ENCODE peak calls at places on chromosomes 2 and 18, in eight cellular contexts. O is lower lobe of right lung, N is fibroblast of lung, D is heart right ventricle, F is transverse colon, U is HCT116, J is mesenchymal stem cell, I is uterus. Z is an unnamed sample.

GRCh38 chr2:182447163-182447562 is 20.3 kb upstream of the PDE1A start:
- DNase-seq in J (peak; percentile 73), F (no peak), N (no peak), U (no peak), I (no peak), D (no peak), O (no peak), Z (no peak)

GRCh38 chr2:125696573-125696972 is 959.4 kb upstream of the GYPC start:
- DNase-seq in J (peak; percentile 73), D (no peak), I (no peak), F (peak; percentile 71), O (no peak), U (no peak), N (no peak), Z (no peak)

GRCh38 chr2:185012643-185013042 is 414.3 kb downstream of the ZNF804A start:
- DNase-seq in N (peak; percentile 5), I (no peak), F (no peak), O (no peak), U (peak; percentile 18), J (peak; percentile 34), D (no peak), Z (no peak)

GRCh38 chr2:154259030-154259429 is 387.3 kb downstream of the GALNT13 start:
- DNase-seq in I (no peak), D (no peak), N (no peak), F (no peak), O (no peak), U (no peak), J (no peak), Z (no peak)

GRCh38 chr2:121897335-121897970 is 142.0 kb downstream of the TSN start:
- DNase-seq in J (peak; percentile 3), O (no peak), N (peak; percentile 25), F (no peak), I (no peak), D (no peak), U (peak; percentile 34), Z (peak; percentile 87)

GRCh38 chr18:567119-567518 is 13.1 kb upstream of the CETN1 start:
- DNase-seq in N (no peak), U (no peak), I (no peak), J (peak; percentile 5), F (no peak), D (no peak), O (no peak), Z (no peak)

GRCh38 chr2:179985163-179985820 is 21.8 kb downstream of the CWC22 start:
- DNase-seq in F (no peak), U (no peak), I (no peak), N (peak; percentile 18), D (no peak), O (no peak), J (no peak), Z (no peak)

GRCh38 chr18:77597726-77598125 is 348.1 kb downstream of the GALR1 start:
- DNase-seq in I (no peak), F (no peak), D (no peak), O (no peak), J (no peak), N (peak; percentile 3), U (no peak), Z (no peak)

GRCh38 chr2:227890495-227891079 is 19.2 kb downstream of the DAW1 start:
- DNase-seq in F (no peak), J (peak; percentile 62), I (no peak), N (peak; percentile 30), U (peak; percentile 40), O (no peak), D (no peak), Z (peak; percentile 27)

GRCh38 chr2:68225119-68225632 is 27.2 kb downstream of the PPP3R1 start:
- DNase-seq in O (no peak), F (peak; percentile 37), J (peak; percentile 53), D (no peak), I (no peak), N (no peak), U (peak; percentile 19), Z (no peak)

GRCh38 chr2:240786871-240787311 is 33.1 kb downstream of the KIF1A start:
- DNase-seq in I (no peak), N (no peak), O (peak; percentile 39), D (peak; percentile 9), F (no peak), J (no peak), U (no peak), Z (peak; percentile 88)

GRCh38 chr2:149858916-149859634 is 271.5 kb upstream of the MMADHC start:
- DNase-seq in I (no peak), J (peak; percentile 85), U (no peak), D (no peak), F (no peak), O (no peak), N (peak; percentile 57), Z (no peak)

GRCh38 chr2:105327690-105328089 is 1.8 kb downstream of the TGFBRAP1 start:
- DNase-seq in U (no peak), J (peak; percentile 17), D (no peak), F (no peak), O (no peak), I (no peak), N (no peak), Z (no peak)

GRCh38 chr2:109238580-109238979 is 109.6 kb downstream of the SH3RF3 start:
- DNase-seq in U (no peak), N (peak; percentile 69), D (peak; percentile 59), O (peak; percentile 89), I (peak; percentile 77), J (peak; percentile 97), F (peak; percentile 47), Z (no peak)

DNA sequence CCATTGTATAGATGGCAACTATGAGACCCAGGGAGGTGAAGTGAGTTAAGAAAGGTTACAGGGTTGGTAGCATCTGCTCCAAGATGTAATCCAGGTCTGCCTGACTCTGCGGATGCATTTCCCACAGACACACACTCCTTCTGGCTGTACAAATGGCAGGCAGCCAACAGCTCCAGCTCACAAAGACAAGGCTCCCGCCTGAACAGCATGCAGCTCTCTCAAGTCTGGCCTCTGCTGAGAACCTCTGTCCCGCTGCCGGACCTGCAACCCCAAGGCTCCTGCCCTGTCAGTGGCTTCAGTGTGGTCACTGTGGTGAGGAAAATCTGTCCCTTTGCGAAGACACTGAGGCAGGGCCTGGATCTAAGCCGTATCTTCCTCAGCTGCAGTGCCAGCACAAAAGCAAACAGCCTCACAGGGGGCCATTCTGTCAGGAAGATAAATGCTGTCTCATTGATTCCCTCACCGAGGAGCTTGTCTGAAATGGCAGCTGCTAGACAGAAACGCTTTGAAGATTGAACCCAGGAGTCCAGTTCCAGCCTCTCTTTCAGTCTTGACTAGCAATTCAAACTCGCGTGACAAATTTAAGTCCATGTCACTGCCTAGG is 469.3 kb upstream of the MEX3C start:
- DNase-seq in F (no peak), D (peak; percentile 9), O (no peak), I (no peak), N (peak; percentile 11), J (no peak), U (no peak), Z (no peak)
- H3K27ac ChIP-seq in F (no peak overlapping the region), D (no peak overlapping the region), O (no peak overlapping the region), I (no peak overlapping the region), N (no peak overlapping the region), J (no peak overlapping the region), U (no peak overlapping the region), Z (no peak overlapping the region)

GRCh38 chr2:152088006-152088405 is 10.8 kb downstream of the CACNB4 start:
- DNase-seq in D (no peak), N (no peak), J (no peak), I (no peak), O (no peak), U (no peak), F (no peak), Z (no peak)
- H3K27ac ChIP-seq in D (no peak overlapping the region), N (no peak overlapping the region), J (no peak overlapping the region), I (no peak overlapping the region), O (no peak overlapping the region), U (no peak overlapping the region), F (no peak overlapping the region), Z (no peak overlapping the region)

GRCh38 chr2:207934720-207935119 is 90.6 kb downstream of the PLEKHM3 start:
- DNase-seq in F (no peak), U (no peak), I (no peak), D (no peak), O (no peak), J (no peak), N (no peak), Z (no peak)

GRCh38 chr2:207933396-207934045 is 91.8 kb downstream of the PLEKHM3 start:
- DNase-seq in N (no peak), O (no peak), J (no peak), F (no peak), U (no peak), D (no peak), I (no peak), Z (no peak)

GRCh38 chr2:207928079-207928478 is 97.2 kb downstream of the PLEKHM3 start:
- DNase-seq in U (no peak), N (no peak), F (peak; percentile 22), J (peak; percentile 4), O (no peak), D (no peak), I (no peak), Z (peak; percentile 69)

GRCh38 chr2:207929923-207930322 is 95.4 kb downstream of the PLEKHM3 start:
- DNase-seq in D (no peak), N (no peak), F (peak; percentile 26), U (no peak), I (no peak), J (no peak), O (no peak), Z (no peak)

GRCh38 chr2:207930747-207931146 is 94.6 kb downstream of the PLEKHM3 start:
- DNase-seq in U (peak; percentile 39), D (no peak), O (peak; percentile 52), F (peak; percentile 73), I (no peak), N (no peak), J (no peak), Z (no peak)
- H3K27ac ChIP-seq in U (no peak overlapping the region), D (no peak overlapping the region), O (no peak overlapping the region), F (peak overlapping the region; percentile 86), I (peak overlapping the region; percentile 64), N (no peak overlapping the region), J (no peak overlapping the region), Z (no peak overlapping the region)

GRCh38 chr2:234300393-234300792 is 196.5 kb downstream of the ARL4C start:
- DNase-seq in D (no peak), F (no peak), J (no peak), I (no peak), O (no peak), U (no peak), N (no peak), Z (no peak)

GRCh38 chr2:234304945-234305344 is 191.9 kb downstream of the ARL4C start:
- DNase-seq in U (no peak), N (peak; percentile 56), F (no peak), I (no peak), D (no peak), O (no peak), J (peak; percentile 21), Z (peak; percentile 37)

GRCh38 chr2:234305846-234306245 is 191.0 kb downstream of the ARL4C start:
- DNase-seq in I (no peak), F (no peak), N (peak; percentile 84), J (peak; percentile 22), U (no peak), O (no peak), D (no peak), Z (no peak)

GRCh38 chr2:234300932-234301823 is 195.7 kb downstream of the ARL4C start:
- DNase-seq in J (no peak), F (no peak), N (no peak), U (no peak), O (no peak), D (no peak), I (no peak), Z (no peak)

DNA sequence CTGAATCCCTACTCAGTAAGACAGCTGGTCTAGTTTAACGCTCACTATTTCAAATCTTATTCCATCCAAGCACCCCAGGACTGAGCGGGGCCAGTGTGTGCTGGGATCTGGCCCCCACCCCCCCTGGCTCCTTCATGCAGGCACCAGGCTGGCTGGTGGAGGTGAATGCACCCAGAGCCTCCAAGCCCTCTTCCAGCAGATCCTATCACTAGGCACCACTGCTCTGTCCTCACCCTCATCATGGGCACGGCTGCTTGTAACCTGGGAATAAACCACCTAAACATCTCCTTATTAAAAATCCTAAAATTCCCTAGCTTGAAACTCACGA is 194.3 kb downstream of the ARL4C start:
- DNase-seq in O (no peak), I (no peak), J (no peak), F (no peak), D (no peak), U (no peak), N (no peak), Z (no peak)
- H3K27ac ChIP-seq in O (no peak overlapping the region), I (no peak overlapping the region), J (no peak overlapping the region), F (no peak overlapping the region), D (no peak overlapping the region), U (no peak overlapping the region), N (no peak overlapping the region), Z (no peak overlapping the region)

Z was measured in osteoblast.